ENCODE peak calls at places on chromosomes 5 and 9, in four cellular contexts. P is fibroblast of lung, L is hepatocyte, W is psoas muscle. K is an unnamed sample.
A peak's percentile ranks its signal among the peaks of the same experiment; 100 is the strongest.

GRCh38 chr9:14207352-14207995 is 106.5 kb downstream of the NFIB start:
- DNase-seq in P (no peak), L (no peak), W (no peak), K (no peak)

GRCh38 chr9:135050072-135050990 is 37.1 kb upstream of the OLFM1 start:
- DNase-seq in L (no peak), P (no peak), W (no peak), K (no peak)

GRCh38 chr5:151750121-151750520 is 8.3 kb downstream of the ATOX1 start:
- DNase-seq in L (no peak), W (no peak), P (no peak), K (no peak)

GRCh38 chr9:97773723-97774122 is 76.6 kb upstream of the XPA start:
- DNase-seq in P (peak; percentile 49), W (peak; percentile 23), L (no peak), K (peak; percentile 21)

GRCh38 chr5:54309751-54310432 is 481 bp downstream of the ARL15 start:
- DNase-seq in W (peak; percentile 33), P (peak; percentile 29), L (peak; percentile 60), K (peak; percentile 46)

GRCh38 chr5:27387535-27388073 is 349.2 kb upstream of the CDH9 start:
- DNase-seq in W (no peak), L (no peak), P (no peak), K (no peak)

GRCh38 chr5:36928947-36929346 is 52.4 kb downstream of the NIPBL start:
- DNase-seq in L (no peak), P (peak; percentile 83), W (no peak), K (no peak)

GRCh38 chr9:101458955-101459631 is 23.5 kb upstream of the ALDOB start:
- DNase-seq in P (peak; percentile 66), L (peak; percentile 65), W (no peak), K (no peak)

GRCh38 chr9:131160416-131161112 is 35.2 kb downstream of the NUP214 start:
- DNase-seq in L (no peak), W (no peak), P (no peak), K (no peak)

GRCh38 chr5:9347541-9348295 is 198.2 kb downstream of the SEMA5A start:
- DNase-seq in L (no peak), P (no peak), W (no peak), K (no peak)

GRCh38 chr9:108720191-108720642 is 135.6 kb downstream of the ACTL7B start:
- DNase-seq in L (no peak), W (no peak), P (no peak), K (no peak)

GRCh38 chr5:44266882-44267577 is 122.2 kb downstream of the FGF10 start:
- DNase-seq in L (no peak), W (peak; percentile 16), P (no peak), K (no peak)

GRCh38 chr9:112858625-112859147 is 32.0 kb downstream of the SLC46A2 start:
- DNase-seq in W (no peak), P (no peak), L (no peak), K (peak; percentile 28)

GRCh38 chr9:69582544-69583297 is 89.5 kb downstream of the APBA1 start:
- DNase-seq in P (no peak), L (no peak), W (peak; percentile 30), K (no peak)

GRCh38 chr5:102856374-102856748 is 101.3 kb downstream of the PAM start:
- DNase-seq in L (no peak), W (no peak), P (peak; percentile 66), K (no peak)

GRCh38 chr5:153151558-153151957 is 338.9 kb upstream of the GRIA1 start:
- DNase-seq in W (no peak), P (no peak), L (no peak), K (no peak)

GRCh38 chr5:17258429-17258828 is 41.0 kb downstream of the BASP1 start:
- DNase-seq in L (no peak), W (no peak), P (peak; percentile 65), K (no peak)

GRCh38 chr9:106864533-106865143 is 1.7 kb downstream of the ZNF462 start:
- DNase-seq in L (peak; percentile 44), W (no peak), P (peak; percentile 62), K (peak; percentile 39)

GRCh38 chr9:6566409-6567139 is 79.0 kb downstream of the GLDC start:
- DNase-seq in W (no peak), P (peak; percentile 99), L (peak; percentile 27), K (peak; percentile 81)

GRCh38 chr9:137630126-137630525 is 11.3 kb downstream of the EHMT1 start:
- DNase-seq in L (no peak), W (no peak), P (no peak), K (no peak)

GRCh38 chr9:134570726-134571325 is 70.8 kb upstream of the COL5A1 start:
- DNase-seq in P (no peak), L (peak; percentile 3), W (no peak), K (no peak)

GRCh38 chr5:92207156-92207555 is 824.0 kb upstream of the ARRDC3 start:
- DNase-seq in L (no peak), W (no peak), P (no peak), K (no peak)

GRCh38 chr5:56735845-56736641 is 79.3 kb upstream of the MAP3K1 start:
- DNase-seq in L (no peak), W (no peak), P (no peak), K (no peak)

GRCh38 chr9:123946257-123946855 is 16.4 kb upstream of the DENND1A start:
- DNase-seq in P (no peak), W (no peak), L (no peak), K (no peak)

GRCh38 chr5:140785905-140786686 is at the start of gene PCDHA1:
- DNase-seq in W (no peak), P (no peak), L (no peak), K (no peak)

GRCh38 chr5:140780512-140780911 is 5.4 kb upstream of the PCDHA1 start:
- DNase-seq in P (no peak), L (no peak), W (no peak), K (no peak)
- TF ChIP-seq CTCF in P (no peak), L (no peak), W (no peak), K (no peak)

DNA sequence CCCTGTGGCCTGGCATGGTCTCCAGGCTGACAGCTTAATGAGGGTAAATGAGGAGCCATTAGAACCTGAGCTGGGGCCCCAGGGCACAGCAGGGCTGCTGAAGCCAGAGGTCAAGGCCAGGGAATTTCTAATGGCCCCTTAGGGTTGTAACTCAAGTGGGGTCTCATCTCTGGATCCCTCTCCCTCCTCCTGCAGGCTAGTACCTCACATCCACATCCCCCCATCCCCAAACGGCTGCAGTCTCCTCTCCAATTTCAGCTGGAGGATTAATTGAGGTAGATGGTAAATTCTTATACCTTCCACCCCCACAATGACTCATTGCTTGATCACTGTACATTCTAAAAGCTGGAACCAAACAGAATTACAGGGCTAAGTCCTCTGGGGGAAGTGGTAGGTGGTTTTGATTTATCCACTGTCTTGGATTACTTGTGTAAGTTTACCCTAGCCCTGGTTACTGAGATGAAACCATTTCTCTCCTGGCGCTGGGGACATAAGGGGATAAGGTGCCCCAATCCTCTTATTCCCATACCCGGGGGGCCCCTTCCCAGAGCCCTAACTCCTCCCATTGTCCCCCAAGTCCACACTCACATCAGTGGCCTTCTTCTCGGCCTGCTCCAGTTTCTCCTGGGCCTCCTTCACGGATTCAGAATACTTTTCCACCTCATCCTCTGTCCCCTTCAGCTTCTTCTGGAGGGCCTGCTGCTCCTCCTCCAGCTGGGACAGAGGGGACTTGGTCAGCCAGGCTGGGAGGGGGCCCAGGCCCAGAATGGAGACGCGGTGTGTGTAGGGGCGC is 971 bp downstream of the TPM2 start:
- DNase-seq in P (peak; percentile 86), W (no peak), L (peak; percentile 48), K (no peak)
- H3K27ac ChIP-seq in P (peak overlapping the region; percentile 84), W (peak overlapping the region; percentile 100), L (peak overlapping the region; percentile 94), K (peak overlapping the region; percentile 93)

GRCh38 chr9:9004844-9005243 is 1205.3 kb upstream of the DMAC1 start:
- DNase-seq in L (no peak), W (no peak), P (no peak), K (no peak)

GRCh38 chr9:9003184-9003583 is 1203.6 kb upstream of the DMAC1 start:
- DNase-seq in W (no peak), L (peak; percentile 42), P (peak; percentile 2), K (peak; percentile 51)
- TF ChIP-seq CTCF in W (no peak), L (peak; percentile 37), P (peak; percentile 39), K (peak; percentile 59)

GRCh38 chr9:20558609-20559016 is 63.7 kb downstream of the MLLT3 start:
- DNase-seq in W (no peak), L (peak; percentile 28), P (peak; percentile 87), K (peak; percentile 18)
- H3K27ac ChIP-seq in W (no peak overlapping the region), L (peak overlapping the region; percentile 10), P (peak overlapping the region; percentile 68), K (peak overlapping the region; percentile 33)

K was measured in adrenal gland.